ENCODE peak calls at places on chromosomes 2 and 18, in eight cellular contexts. C is NCI-H1417; F is stimulated activated CD4-positive, alpha-beta T cell treated with anti-CD3 and anti-CD28 coated beads, Interleukin-1b, Interleukin-23, amount 100 ng/mL, for 24 hours; Z is NCI-H2081; I is NCI-H524; A is AG04450; V is NCI-H1048; R is MCF 10A. O is an unnamed sample.

GRCh38 chr2:194004590-194005206 is 1652.3 kb upstream of the SLC39A10 start:
- DNase-seq in Z (no peak), C (no peak), F (no peak), V (no peak), A (no peak), R (peak), I (no peak), O (no peak)

GRCh38 chr18:2985628-2986027 is 27.3 kb downstream of the LPIN2 start:
- DNase-seq in Z (no peak), R (peak), F (no peak), I (no peak), A (no peak), V (no peak), C (no peak), O (no peak)

GRCh38 chr2:12970861-12971260 is 254.1 kb downstream of the TRIB2 start:
- DNase-seq in R (peak), A (peak), F (no peak), V (no peak), Z (no peak), I (no peak), C (no peak), O (no peak)

GRCh38 chr18:1438458-1438910 is 533.8 kb downstream of the ADCYAP1 start:
- DNase-seq in V (no peak), A (no peak), Z (no peak), C (no peak), R (peak), I (no peak), F (no peak), O (peak)

GRCh38 chr2:236156860-236157194 is 11.4 kb downstream of the GBX2 start:
- DNase-seq in V (no peak), C (no peak), Z (no peak), R (no peak), I (no peak), A (no peak), F (no peak), O (no peak)

GRCh38 chr2:241842620-241843211 is 16.0 kb downstream of the PDCD1 start:
- DNase-seq in F (no peak), I (no peak), Z (no peak), V (no peak), R (no peak), A (no peak), C (no peak), O (no peak)

GRCh38 chr18:13394794-13395193 is 176.2 kb downstream of the LDLRAD4 start:
- DNase-seq in V (no peak), R (no peak), Z (no peak), C (peak), A (no peak), F (no peak), I (peak), O (no peak)

GRCh38 chr2:147937744-147938349 is 82.7 kb downstream of the ORC4 start:
- DNase-seq in Z (peak), A (no peak), I (no peak), C (peak), R (peak), V (no peak), F (no peak), O (peak)

GRCh38 chr2:136116111-136116812 is 1.7 kb downstream of the CXCR4 start:
- DNase-seq in R (peak), Z (no peak), V (no peak), I (no peak), F (no peak), A (no peak), C (peak), O (no peak)

GRCh38 chr2:184053326-184053725 is 545.0 kb upstream of the ZNF804A start:
- DNase-seq in R (peak), Z (peak), C (peak), I (no peak), V (no peak), F (no peak), A (no peak), O (no peak)

GRCh38 chr2:127681288-127681771 is 6.0 kb upstream of the LIMS2 start:
- DNase-seq in F (no peak), V (no peak), I (no peak), Z (no peak), C (no peak), R (no peak), A (no peak), O (no peak)

GRCh38 chr2:45199973-45200372 is 190.7 kb upstream of the SIX2 start:
- DNase-seq in F (no peak), A (no peak), Z (no peak), V (no peak), C (no peak), R (no peak), I (peak), O (no peak)

GRCh38 chr2:239395524-239395923 is 5.3 kb downstream of the HDAC4 start:
- DNase-seq in I (no peak), F (no peak), C (no peak), A (no peak), R (no peak), V (no peak), Z (no peak), O (no peak)

GRCh38 chr2:133324150-133324561 is 244.1 kb downstream of the NCKAP5 start:
- DNase-seq in V (no peak), C (no peak), R (peak), A (peak), F (no peak), Z (no peak), I (no peak), O (peak)

GRCh38 chr18:10440874-10441273 is 13.6 kb upstream of the APCDD1 start:
- DNase-seq in Z (no peak), I (no peak), C (peak), V (no peak), F (no peak), R (no peak), A (no peak), O (no peak)

GRCh38 chr2:71926860-71927756 is 220.6 kb downstream of the CYP26B1 start:
- DNase-seq in R (no peak), A (no peak), C (no peak), F (no peak), V (no peak), Z (no peak), I (no peak), O (no peak)

GRCh38 chr2:54586062-54586982 is 130.2 kb downstream of the SPTBN1 start:
- DNase-seq in A (no peak), V (no peak), C (no peak), F (no peak), R (peak), I (no peak), Z (no peak), O (no peak)

GRCh38 chr2:46298522-46299351 is 1.5 kb downstream of the EPAS1 start:
- DNase-seq in R (peak), Z (no peak), C (peak), V (no peak), I (no peak), F (no peak), A (no peak), O (no peak)

GRCh38 chr2:171297951-171298350 is 135.8 kb downstream of the METTL8 start:
- DNase-seq in A (no peak), Z (no peak), F (no peak), I (no peak), R (no peak), C (no peak), V (no peak), O (no peak)

GRCh38 chr2:23427976-23428375 is 43.0 kb downstream of the KLHL29 start:
- DNase-seq in R (no peak), Z (peak), V (no peak), A (no peak), C (no peak), F (no peak), I (peak), O (no peak)

GRCh38 chr18:12518832-12519534 is 111.3 kb downstream of the PRELID3A start:
- DNase-seq in A (no peak), Z (no peak), V (no peak), R (no peak), I (no peak), C (no peak), F (no peak), O (no peak)

GRCh38 chr18:34977787-34978532 is 63.3 kb upstream of the MAPRE2 start:
- DNase-seq in A (no peak), C (peak), V (no peak), R (peak), F (peak), Z (peak), I (peak), O (no peak)

GRCh38 chr2:41329075-41329474 is 718.7 kb upstream of the PKDCC start:
- DNase-seq in R (no peak), V (no peak), C (peak), I (no peak), Z (no peak), A (no peak), F (no peak), O (no peak)

GRCh38 chr18:5894613-5895299 is 566 bp downstream of the TMEM200C start:
- DNase-seq in Z (peak), R (no peak), F (no peak), A (no peak), V (no peak), I (no peak), C (no peak), O (no peak)

GRCh38 chr2:219709261-219709867 is 81.9 kb downstream of the SLC4A3 start:
- DNase-seq in V (no peak), R (no peak), F (no peak), I (no peak), A (no peak), Z (no peak), C (no peak), O (no peak)

O was measured in NCI-H460.